ENCODE peak calls at places on chromosomes 11 and 22, in five cellular contexts. One of them, this sample, is unnamed.

GRCh38 chr22:36144886-36145541 is 15.5 kb downstream of the APOL3 start:
- DNase-seq in fibroblast of mammary gland: peak
- DNase-seq in nephron progenitor cell: peak
- DNase-seq in GM12865: peak
- DNase-seq in endothelial cell: peak
- DNase-seq in this sample: peak

GRCh38 chr22:24894220-24894975 is 52.1 kb downstream of the LHFPL7 start:
- DNase-seq in fibroblast of mammary gland: peak
- DNase-seq in nephron progenitor cell: peak
- DNase-seq in GM12865: peak
- DNase-seq in endothelial cell: no peak
- DNase-seq in this sample: peak

GRCh38 chr11:118436639-118437045 is 350 bp downstream of the KMT2A start:
- DNase-seq in fibroblast of mammary gland: peak
- DNase-seq in nephron progenitor cell: peak
- DNase-seq in GM12865: peak
- DNase-seq in endothelial cell: no peak
- DNase-seq in this sample: peak

GRCh38 chr22:50625568-50626313 is 2.2 kb downstream of the ARSA start:
- DNase-seq in fibroblast of mammary gland: no peak
- DNase-seq in nephron progenitor cell: no peak
- DNase-seq in GM12865: no peak
- DNase-seq in endothelial cell: peak
- DNase-seq in this sample: peak

GRCh38 chr11:77589521-77590193 is at the start of gene AQP11:
- DNase-seq in fibroblast of mammary gland: peak
- DNase-seq in nephron progenitor cell: peak
- DNase-seq in GM12865: peak
- DNase-seq in endothelial cell: peak
- DNase-seq in this sample: peak

GRCh38 chr11:3662856-3663255 is 8.3 kb downstream of the CHRNA10 start:
- DNase-seq in fibroblast of mammary gland: no peak
- DNase-seq in nephron progenitor cell: no peak
- DNase-seq in GM12865: no peak
- DNase-seq in endothelial cell: no peak
- DNase-seq in this sample: peak

GRCh38 chr11:117356126-117356761 is 28.6 kb downstream of the CEP164 start:
- DNase-seq in fibroblast of mammary gland: no peak
- DNase-seq in nephron progenitor cell: no peak
- DNase-seq in GM12865: no peak
- DNase-seq in endothelial cell: no peak
- DNase-seq in this sample: no peak

GRCh38 chr22:28736296-28737155 is 5.1 kb downstream of the CHEK2 start:
- DNase-seq in fibroblast of mammary gland: no peak
- DNase-seq in nephron progenitor cell: no peak
- DNase-seq in GM12865: no peak
- DNase-seq in endothelial cell: no peak
- DNase-seq in this sample: no peak

GRCh38 chr11:77209663-77210062 is 81.6 kb downstream of the MYO7A start:
- DNase-seq in fibroblast of mammary gland: no peak
- DNase-seq in nephron progenitor cell: no peak
- DNase-seq in GM12865: no peak
- DNase-seq in endothelial cell: no peak
- DNase-seq in this sample: no peak

GRCh38 chr11:130915556-130916237 is 582 bp downstream of the SNX19 start:
- DNase-seq in fibroblast of mammary gland: no peak
- DNase-seq in nephron progenitor cell: no peak
- DNase-seq in GM12865: peak
- DNase-seq in endothelial cell: no peak
- DNase-seq in this sample: no peak

GRCh38 chr11:12682288-12682687 is 8.1 kb downstream of the TEAD1 start:
- DNase-seq in fibroblast of mammary gland: no peak
- DNase-seq in nephron progenitor cell: no peak
- DNase-seq in GM12865: no peak
- DNase-seq in endothelial cell: no peak
- DNase-seq in this sample: no peak

GRCh38 chr22:41998361-41999261 is at the start of gene WBP2NL:
- DNase-seq in fibroblast of mammary gland: peak
- DNase-seq in nephron progenitor cell: no peak
- DNase-seq in GM12865: peak
- DNase-seq in endothelial cell: no peak
- DNase-seq in this sample: peak

GRCh38 chr11:125886997-125887372 is 483 bp upstream of the HYLS1 start:
- DNase-seq in fibroblast of mammary gland: peak
- DNase-seq in nephron progenitor cell: no peak
- DNase-seq in GM12865: peak
- DNase-seq in endothelial cell: no peak
- DNase-seq in this sample: peak

GRCh38 chr22:43440556-43440955 is 28.7 kb downstream of the MPPED1 start:
- DNase-seq in fibroblast of mammary gland: no peak
- DNase-seq in nephron progenitor cell: no peak
- DNase-seq in GM12865: no peak
- DNase-seq in endothelial cell: no peak
- DNase-seq in this sample: no peak

GRCh38 chr11:128772814-128773213 is 78.9 kb downstream of the FLI1 start:
- DNase-seq in fibroblast of mammary gland: no peak
- DNase-seq in nephron progenitor cell: no peak
- DNase-seq in GM12865: peak
- DNase-seq in endothelial cell: no peak
- DNase-seq in this sample: peak

GRCh38 chr11:2089536-2090165 is 49.5 kb downstream of the IGF2 start:
- DNase-seq in fibroblast of mammary gland: peak
- DNase-seq in nephron progenitor cell: no peak
- DNase-seq in GM12865: peak
- DNase-seq in endothelial cell: no peak
- DNase-seq in this sample: no peak

GRCh38 chr11:65589444-65590239 is 6.0 kb downstream of the KCNK7 start:
- DNase-seq in fibroblast of mammary gland: no peak
- DNase-seq in nephron progenitor cell: no peak
- DNase-seq in GM12865: peak
- DNase-seq in endothelial cell: no peak
- DNase-seq in this sample: no peak

GRCh38 chr11:78202733-78203167 is 14.0 kb downstream of the USP35 start:
- DNase-seq in fibroblast of mammary gland: no peak
- DNase-seq in nephron progenitor cell: no peak
- DNase-seq in GM12865: peak
- DNase-seq in endothelial cell: no peak
- DNase-seq in this sample: no peak

GRCh38 chr11:95715777-95716241 is 73.8 kb downstream of the FAM76B start:
- DNase-seq in fibroblast of mammary gland: peak
- DNase-seq in nephron progenitor cell: no peak
- DNase-seq in GM12865: peak
- DNase-seq in endothelial cell: peak
- DNase-seq in this sample: no peak

GRCh38 chr11:82981852-82982251 is 80.3 kb downstream of the DDIAS start:
- DNase-seq in fibroblast of mammary gland: no peak
- DNase-seq in nephron progenitor cell: no peak
- DNase-seq in GM12865: no peak
- DNase-seq in endothelial cell: no peak
- DNase-seq in this sample: no peak

GRCh38 chr22:48719978-48720661 is 1107.6 kb downstream of the BRD1 start:
- DNase-seq in fibroblast of mammary gland: no peak
- DNase-seq in nephron progenitor cell: peak
- DNase-seq in GM12865: no peak
- DNase-seq in endothelial cell: peak
- DNase-seq in this sample: peak
- TF ChIP-seq CTCF in fibroblast of mammary gland: no peak
- TF ChIP-seq CTCF in nephron progenitor cell: peak
- TF ChIP-seq CTCF in GM12865: no peak
- TF ChIP-seq CTCF in endothelial cell: peak
- TF ChIP-seq CTCF in this sample: no peak

DNA sequence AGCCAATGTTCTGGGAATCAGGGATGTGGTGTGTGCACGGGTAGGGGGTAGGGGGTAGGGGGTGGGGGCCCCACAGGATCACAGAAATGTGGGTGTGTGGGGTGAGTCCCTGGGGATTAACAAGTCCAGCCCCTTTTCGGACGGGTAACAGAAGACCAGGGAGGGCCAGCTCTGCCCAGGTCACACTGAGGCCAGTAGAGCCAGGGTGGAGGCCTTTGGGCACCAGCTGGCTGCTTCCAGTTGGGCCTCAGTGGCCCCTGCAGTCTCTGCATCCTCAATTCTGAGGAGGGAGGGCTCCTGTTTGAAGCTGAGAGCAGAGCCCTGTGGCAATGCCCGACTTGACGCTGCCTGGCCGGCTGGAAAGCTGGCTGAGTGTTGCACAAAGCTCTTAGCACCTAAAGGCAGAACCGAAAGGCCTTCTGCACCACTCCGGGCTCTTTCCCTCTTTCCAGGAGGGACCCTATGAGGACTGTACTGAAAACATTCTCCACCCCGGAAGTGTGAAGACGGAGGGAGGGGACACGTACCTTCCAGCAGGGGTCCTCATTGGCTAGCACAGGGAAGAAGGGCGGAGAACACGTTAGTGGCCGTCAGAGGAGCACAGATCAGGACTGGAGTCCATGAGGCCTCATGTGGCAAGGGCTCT is 120.4 kb downstream of the PHF21B start:
- DNase-seq in fibroblast of mammary gland: no peak
- DNase-seq in nephron progenitor cell: no peak
- DNase-seq in GM12865: peak
- DNase-seq in endothelial cell: no peak
- DNase-seq in this sample: peak
- TF ChIP-seq CTCF in fibroblast of mammary gland: no peak
- TF ChIP-seq CTCF in nephron progenitor cell: no peak
- TF ChIP-seq CTCF in GM12865: no peak
- TF ChIP-seq CTCF in endothelial cell: no peak
- TF ChIP-seq CTCF in this sample: no peak

GRCh38 chr11:61626580-61627380 is 45.9 kb upstream of the SYT7 start:
- DNase-seq in fibroblast of mammary gland: no peak
- DNase-seq in nephron progenitor cell: no peak
- DNase-seq in GM12865: no peak
- DNase-seq in endothelial cell: no peak
- DNase-seq in this sample: peak
- TF ChIP-seq CTCF in fibroblast of mammary gland: no peak
- TF ChIP-seq CTCF in nephron progenitor cell: no peak
- TF ChIP-seq CTCF in GM12865: no peak
- TF ChIP-seq CTCF in endothelial cell: no peak
- TF ChIP-seq CTCF in this sample: no peak

DNA sequence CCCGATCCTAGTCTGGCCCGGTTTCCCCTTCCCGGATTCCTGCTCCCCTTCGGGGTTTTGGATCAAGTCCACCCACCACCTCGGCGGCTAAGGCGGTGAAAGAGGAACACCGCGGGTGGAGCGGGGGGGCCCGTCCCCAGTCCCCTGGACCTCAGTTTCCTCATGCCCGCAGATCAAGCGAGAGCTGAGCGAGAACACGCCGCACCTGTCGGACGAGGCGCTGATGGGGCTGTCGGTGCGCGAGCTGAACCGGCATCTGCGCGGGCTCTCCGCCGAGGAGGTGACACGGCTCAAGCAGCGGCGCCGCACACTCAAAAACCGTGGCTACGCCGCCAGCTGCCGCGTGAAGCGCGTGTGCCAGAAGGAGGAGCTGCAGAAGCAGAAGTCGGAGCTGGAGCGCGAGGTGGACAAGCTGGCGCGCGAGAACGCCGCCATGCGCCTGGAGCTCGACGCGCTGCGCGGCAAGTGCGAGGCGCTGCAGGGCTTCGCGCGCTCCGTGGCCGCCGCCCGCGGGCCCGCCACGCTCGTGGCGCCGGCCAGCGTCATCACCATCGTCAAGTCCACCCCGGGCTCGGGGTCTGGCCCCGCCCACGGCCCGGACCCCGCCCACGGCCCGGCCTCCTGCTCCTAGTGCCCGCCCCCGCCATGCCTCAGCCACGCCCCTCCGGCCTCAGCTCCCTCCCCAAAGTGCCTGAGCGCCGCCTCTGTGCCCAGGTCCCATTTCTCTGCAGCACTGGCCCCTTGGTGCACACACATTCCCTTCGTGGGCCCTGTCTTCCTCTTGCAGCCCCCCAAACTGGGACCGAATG is 12.7 kb downstream of the MAFF start:
- DNase-seq in fibroblast of mammary gland: no peak
- DNase-seq in nephron progenitor cell: peak
- DNase-seq in GM12865: peak
- DNase-seq in endothelial cell: peak
- DNase-seq in this sample: peak
- TF ChIP-seq CTCF in fibroblast of mammary gland: no peak
- TF ChIP-seq CTCF in nephron progenitor cell: no peak
- TF ChIP-seq CTCF in GM12865: peak
- TF ChIP-seq CTCF in endothelial cell: no peak
- TF ChIP-seq CTCF in this sample: peak

DNA sequence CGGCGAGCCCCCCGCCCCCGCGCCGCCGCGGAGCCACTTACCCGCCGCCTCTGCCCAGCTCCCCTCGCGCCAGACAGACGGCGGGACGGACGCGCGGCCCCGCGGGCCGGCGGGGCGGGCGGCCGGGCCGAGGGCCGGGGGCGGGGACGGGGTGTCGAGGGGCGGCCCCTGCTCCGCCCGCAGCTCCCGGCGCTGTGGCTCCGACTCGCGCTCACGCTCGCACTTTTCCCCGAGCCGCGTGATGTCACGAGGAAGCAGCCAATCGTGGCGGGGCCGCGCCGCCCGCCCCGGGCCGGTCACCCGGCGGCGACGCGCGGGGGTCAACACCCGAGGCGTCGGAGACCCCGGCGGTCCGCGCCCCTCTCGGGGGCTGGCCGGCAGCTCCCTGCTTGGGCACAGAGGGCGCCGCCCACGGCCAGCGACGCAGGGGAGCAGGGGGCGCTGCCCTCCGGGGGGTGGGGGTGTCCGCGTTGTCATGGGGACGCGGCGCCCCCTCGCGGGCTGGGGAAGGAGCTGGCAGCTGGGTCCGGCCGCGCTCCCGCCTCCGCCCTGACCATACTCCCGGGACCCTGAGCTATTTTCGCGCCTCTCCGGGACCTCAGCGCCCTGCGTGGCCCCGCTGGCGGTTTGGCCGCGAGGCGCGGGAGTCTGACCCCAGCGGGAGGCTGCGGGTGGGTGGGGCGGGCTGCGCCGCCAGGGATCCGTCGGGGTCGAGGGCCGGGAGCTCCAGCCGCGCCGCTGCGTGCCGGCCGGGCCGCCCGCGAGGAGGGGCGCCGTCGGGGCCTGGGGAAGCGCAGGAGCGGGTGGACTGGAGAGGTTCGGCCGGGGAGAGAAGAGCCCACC is at the start of gene CHRM4:
- DNase-seq in fibroblast of mammary gland: peak
- DNase-seq in nephron progenitor cell: peak
- DNase-seq in GM12865: no peak
- DNase-seq in endothelial cell: peak
- DNase-seq in this sample: no peak
- TF ChIP-seq CTCF in fibroblast of mammary gland: no peak
- TF ChIP-seq CTCF in nephron progenitor cell: peak
- TF ChIP-seq CTCF in GM12865: peak
- TF ChIP-seq CTCF in endothelial cell: peak
- TF ChIP-seq CTCF in this sample: no peak

GRCh38 chr11:46376258-46377050 is 5.0 kb upstream of the MDK start:
- DNase-seq in fibroblast of mammary gland: no peak
- DNase-seq in nephron progenitor cell: no peak
- DNase-seq in GM12865: no peak
- DNase-seq in endothelial cell: no peak
- DNase-seq in this sample: peak

GRCh38 chr11:46375392-46376101 is 5.9 kb upstream of the MDK start:
- DNase-seq in fibroblast of mammary gland: no peak
- DNase-seq in nephron progenitor cell: no peak
- DNase-seq in GM12865: no peak
- DNase-seq in endothelial cell: no peak
- DNase-seq in this sample: peak

GRCh38 chr11:46371994-46372393 is 9.5 kb upstream of the MDK start:
- DNase-seq in fibroblast of mammary gland: no peak
- DNase-seq in nephron progenitor cell: no peak
- DNase-seq in GM12865: no peak
- DNase-seq in endothelial cell: no peak
- DNase-seq in this sample: no peak

GRCh38 chr11:46374815-46375214 is 6.7 kb upstream of the MDK start:
- DNase-seq in fibroblast of mammary gland: no peak
- DNase-seq in nephron progenitor cell: no peak
- DNase-seq in GM12865: no peak
- DNase-seq in endothelial cell: no peak
- DNase-seq in this sample: no peak

GRCh38 chr11:46373787-46374740 is 7.4 kb upstream of the MDK start:
- DNase-seq in fibroblast of mammary gland: no peak
- DNase-seq in nephron progenitor cell: no peak
- DNase-seq in GM12865: no peak
- DNase-seq in endothelial cell: no peak
- DNase-seq in this sample: peak
- TF ChIP-seq CTCF in fibroblast of mammary gland: no peak
- TF ChIP-seq CTCF in nephron progenitor cell: no peak
- TF ChIP-seq CTCF in GM12865: no peak
- TF ChIP-seq CTCF in endothelial cell: no peak
- TF ChIP-seq CTCF in this sample: no peak

This sample was measured in kidney.